ENCODE peak calls at places on chromosomes 13 and 19, in six cellular contexts. Q is naive thymus-derived CD4-positive, alpha-beta T cell; S is coronary artery; P is thoracic aorta; O is tibial artery; D is CD4-positive, alpha-beta T cell. K is an unnamed sample.

GRCh38 chr19:2014731-2015610 is 543 bp downstream of the BTBD2 start:
- DNase-seq in Q (no peak), S (no peak), P (no peak), O (peak), D (peak), K (no peak)

GRCh38 chr19:16369664-16370576 is 45.3 kb downstream of the KLF2 start:
- DNase-seq in Q (peak), S (no peak), P (no peak), O (no peak), D (peak), K (no peak)

GRCh38 chr13:57345526-57345925 is 178.5 kb downstream of the PRR20E start:
- DNase-seq in Q (no peak), S (no peak), P (no peak), O (no peak), D (no peak), K (no peak)

GRCh38 chr13:93714171-93714570 is 487.6 kb downstream of the GPC6 start:
- DNase-seq in Q (no peak), S (no peak), P (no peak), O (no peak), D (no peak), K (no peak)

GRCh38 chr19:55443824-55444719 is 972 bp upstream of the SHISA7 start:
- DNase-seq in Q (no peak), S (no peak), P (no peak), O (no peak), D (no peak), K (no peak)

GRCh38 chr19:55333870-55334269 is 5.8 kb upstream of the KMT5C start:
- DNase-seq in Q (no peak), S (no peak), P (no peak), O (no peak), D (no peak), K (no peak)

GRCh38 chr13:33543631-33544030 is 258.1 kb upstream of the STARD13 start:
- DNase-seq in Q (no peak), S (no peak), P (no peak), O (no peak), D (no peak), K (no peak)

GRCh38 chr19:58492265-58492664 is 16.1 kb downstream of the ZNF446 start:
- DNase-seq in Q (no peak), S (no peak), P (no peak), O (no peak), D (no peak), K (peak)

GRCh38 chr19:24140099-24140498 is 53.1 kb downstream of the ZNF254 start:
- DNase-seq in Q (no peak), S (no peak), P (no peak), O (no peak), D (no peak), K (no peak)

GRCh38 chr19:54190942-54191670 is at the start of gene TSEN34:
- DNase-seq in Q (no peak), S (peak), P (no peak), O (peak), D (peak), K (peak)

DNA sequence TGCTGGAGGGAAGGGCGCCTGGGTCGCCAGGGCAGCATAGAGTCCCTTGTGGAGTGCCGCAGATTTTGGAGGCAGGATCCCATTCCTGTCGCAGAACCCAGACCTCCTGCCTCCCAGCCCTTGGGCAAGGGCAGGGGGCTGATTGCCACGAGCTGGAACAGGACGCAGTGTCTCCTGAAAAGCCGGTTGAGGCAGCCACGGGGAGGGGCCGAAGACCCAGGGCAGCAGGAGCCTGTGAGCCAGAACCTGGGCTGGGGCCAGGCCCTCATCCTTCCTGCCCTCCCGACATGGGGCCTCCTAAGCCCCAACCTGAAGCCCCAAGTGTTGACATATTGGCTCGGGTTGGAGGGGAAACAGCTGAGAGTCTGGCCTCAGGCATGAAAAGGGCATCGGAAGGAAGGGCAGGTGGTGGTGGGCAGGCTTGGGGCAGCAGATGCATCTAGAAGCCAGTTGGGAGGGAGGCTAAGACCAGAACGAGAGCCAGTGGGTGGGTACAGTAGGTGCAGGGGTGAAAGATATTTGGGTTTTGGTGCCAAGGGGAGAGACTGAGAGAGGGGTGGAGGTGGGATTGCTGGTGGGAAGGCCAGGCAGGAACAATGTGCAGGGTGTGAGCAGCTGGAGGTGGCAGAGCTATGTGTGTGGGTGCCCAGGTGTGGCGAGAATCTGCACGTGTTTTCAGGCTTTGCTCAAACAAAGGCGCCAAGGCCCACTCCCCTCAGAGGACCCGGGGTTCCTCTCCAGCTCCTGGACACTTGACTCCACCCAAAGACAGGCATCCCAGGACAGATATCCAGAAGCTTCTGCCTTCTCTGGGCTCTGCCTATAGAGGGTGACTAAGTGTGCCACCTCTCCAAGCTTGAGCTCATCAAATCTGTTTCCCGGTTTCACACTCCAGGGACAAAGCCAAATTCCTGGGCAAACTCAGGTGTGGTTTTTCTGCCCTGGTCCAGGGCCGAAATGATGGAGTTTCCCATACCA is 1.4 kb upstream of the SBSN start:
- DNase-seq in Q (no peak), S (no peak), P (no peak), O (no peak), D (no peak), K (no peak)
- H3K27ac ChIP-seq in Q (no peak), S (no peak), P (no peak), O (no peak), D (no peak), K (no peak)

DNA sequence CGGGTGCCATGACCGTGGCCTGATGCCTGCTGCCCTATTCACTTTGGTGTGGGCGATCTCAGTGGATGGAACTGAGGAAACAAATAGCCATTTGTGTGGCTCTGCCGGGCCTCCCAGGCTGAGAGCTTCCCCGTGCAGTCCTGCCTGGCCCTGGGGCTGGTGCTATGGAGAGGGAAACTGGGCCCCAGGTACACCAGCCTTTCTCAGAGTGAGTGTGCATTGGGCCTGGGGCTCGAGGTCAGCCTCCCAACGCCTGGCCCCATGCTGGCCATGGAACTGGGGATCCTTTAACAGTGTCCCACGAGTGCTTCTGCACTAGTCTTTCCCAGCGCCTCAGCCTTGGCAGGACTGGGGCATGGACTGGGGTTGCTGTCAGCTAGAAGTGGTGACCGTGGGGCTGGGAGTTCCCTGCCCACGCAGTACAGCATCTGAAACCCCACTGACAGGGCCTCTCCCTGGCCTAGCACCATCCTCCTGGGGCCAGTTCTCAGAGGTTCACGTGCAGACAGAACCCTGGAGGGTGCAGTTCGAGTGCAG is 10.5 kb downstream of the PLEKHF1 start:
- DNase-seq in Q (no peak), S (no peak), P (no peak), O (peak), D (no peak), K (no peak)
- H3K27ac ChIP-seq in Q (peak), S (peak), P (no peak), O (no peak), D (peak), K (peak)

DNA sequence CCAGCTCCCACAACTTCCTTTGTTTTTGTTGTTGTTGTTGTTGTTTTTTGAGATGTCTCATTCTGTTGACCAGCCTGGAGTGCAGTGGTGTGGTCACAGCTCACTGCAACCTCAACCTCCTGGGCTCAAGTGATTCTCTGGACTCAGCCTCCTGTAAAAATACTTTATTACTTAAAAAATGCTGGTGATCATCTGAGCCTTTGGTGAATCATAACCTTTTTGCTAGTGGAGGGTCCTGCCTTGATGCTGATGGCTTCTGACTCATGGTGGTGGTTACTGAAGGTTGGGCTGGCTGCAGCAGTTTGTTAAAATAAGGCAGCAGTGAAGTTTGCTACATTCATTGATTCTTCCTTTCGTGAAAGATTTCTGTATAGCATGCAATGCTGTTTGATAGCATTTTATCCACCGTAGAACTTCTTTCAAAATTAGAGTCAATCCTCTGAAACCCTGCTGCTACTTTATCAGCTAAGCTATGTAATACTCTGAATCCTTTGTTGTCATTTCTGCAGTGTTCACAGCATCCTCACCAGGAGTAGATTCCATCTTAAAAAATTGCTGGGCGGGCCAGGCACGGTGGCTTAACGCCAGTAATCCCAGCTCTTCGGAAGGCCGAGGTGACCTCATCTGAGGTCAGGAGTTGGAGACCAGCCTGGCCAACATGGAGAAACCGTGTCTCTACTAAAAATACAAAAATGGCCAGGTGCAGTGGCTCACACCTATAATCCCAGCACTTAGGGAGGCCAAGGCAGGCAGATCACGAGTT is 18.0 kb downstream of the ARHGAP35 start:
- DNase-seq in Q (no peak), S (no peak), P (no peak), O (no peak), D (no peak), K (no peak)
- H3K27ac ChIP-seq in Q (no peak), S (no peak), P (no peak), O (no peak), D (no peak), K (no peak)

GRCh38 chr19:9849786-9850185 is 14.7 kb downstream of the PIN1 start:
- DNase-seq in Q (no peak), S (no peak), P (no peak), O (no peak), D (no peak), K (no peak)
- H3K27ac ChIP-seq in Q (no peak), S (no peak), P (no peak), O (no peak), D (no peak), K (no peak)

DNA sequence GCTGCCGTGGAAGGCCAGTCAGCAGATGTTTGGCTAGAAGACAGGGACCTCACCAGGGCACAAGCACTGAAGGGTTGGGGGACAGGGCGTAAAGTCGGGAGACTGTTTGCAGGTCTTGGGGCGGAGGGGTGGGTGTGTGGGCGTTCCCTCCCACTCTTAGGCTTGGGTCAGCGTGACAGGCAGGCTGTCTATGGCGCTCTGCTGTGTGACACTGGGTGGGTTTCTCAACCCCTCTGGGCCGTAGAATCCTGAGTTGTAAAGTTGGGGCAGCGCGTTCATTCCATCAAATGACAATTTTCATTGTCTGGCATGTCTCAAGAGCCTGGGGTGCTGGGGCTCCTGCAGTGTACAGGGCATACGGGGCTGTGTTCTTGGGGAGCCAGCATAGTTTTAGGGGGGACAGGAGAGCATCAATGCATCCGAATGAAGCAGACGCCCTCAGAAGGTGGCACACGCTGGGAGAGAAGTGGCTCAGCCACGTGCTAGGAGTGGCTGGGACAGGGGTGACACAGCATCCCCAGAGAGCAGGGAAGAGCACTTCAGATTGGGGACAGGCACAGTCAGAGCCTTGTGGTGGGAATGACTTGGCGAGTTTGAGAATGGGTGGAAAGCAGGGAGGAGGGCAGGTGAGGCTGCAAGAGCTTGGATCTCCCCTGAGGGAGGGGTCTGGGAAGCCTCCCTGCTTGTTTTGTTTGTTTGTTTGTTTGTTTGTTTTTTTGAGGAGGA is 4.4 kb downstream of the CRTC1 start:
- DNase-seq in Q (no peak), S (no peak), P (no peak), O (no peak), D (no peak), K (no peak)
- H3K27ac ChIP-seq in Q (no peak), S (no peak), P (no peak), O (no peak), D (no peak), K (no peak)